ENCODE peak calls at places on chromosomes 3 and 15, in ten cellular contexts. B, O, C, U, J, W, Q, T, E and V are unnamed samples.

GRCh38 chr15:52011711-52012144 is 7.3 kb upstream of the MAPK6 start:
- DNase-seq in B (peak), O (no peak), C (peak), U (no peak), J (no peak), W (peak), Q (peak), T (no peak), E (no peak), V (no peak)

GRCh38 chr15:64515196-64515595 is 54.8 kb downstream of the ZNF609 start:
- DNase-seq in B (no peak), O (no peak), C (no peak), U (no peak), J (no peak), W (no peak), Q (no peak), T (no peak), E (no peak), V (no peak)

GRCh38 chr3:182989566-182989965 is 9.2 kb upstream of the DCUN1D1 start:
- DNase-seq in B (no peak), O (no peak), C (no peak), U (no peak), J (no peak), W (no peak), Q (no peak), T (no peak), E (no peak), V (no peak)

GRCh38 chr3:188568750-188569149 is 414.8 kb downstream of the LPP start:
- DNase-seq in B (no peak), O (no peak), C (no peak), U (no peak), J (no peak), W (peak), Q (no peak), T (no peak), E (no peak), V (no peak)

GRCh38 chr3:195070321-195070720 is 200.6 kb downstream of the XXYLT1 start:
- DNase-seq in B (no peak), O (no peak), C (no peak), U (no peak), J (no peak), W (no peak), Q (no peak), T (no peak), E (peak), V (no peak)

GRCh38 chr3:42497009-42497731 is 5.3 kb upstream of the VIPR1 start:
- DNase-seq in B (no peak), O (no peak), C (no peak), U (peak), J (no peak), W (peak), Q (no peak), T (no peak), E (peak), V (no peak)

GRCh38 chr3:129312671-129313414 is 34.2 kb downstream of the HMCES start:
- DNase-seq in B (no peak), O (no peak), C (no peak), U (no peak), J (no peak), W (no peak), Q (no peak), T (no peak), E (no peak), V (no peak)

GRCh38 chr3:53253707-53254106 is 2.1 kb downstream of the TKT start:
- DNase-seq in B (no peak), O (no peak), C (no peak), U (no peak), J (no peak), W (no peak), Q (no peak), T (no peak), E (no peak), V (no peak)

GRCh38 chr15:70258369-70259029 is 160.8 kb upstream of the TLE3 start:
- DNase-seq in B (no peak), O (peak), C (no peak), U (no peak), J (no peak), W (no peak), Q (no peak), T (no peak), E (no peak), V (no peak)

GRCh38 chr3:194333212-194333980 is 17.7 kb downstream of the CPN2 start:
- DNase-seq in B (no peak), O (peak), C (peak), U (no peak), J (peak), W (peak), Q (no peak), T (no peak), E (no peak), V (no peak)

GRCh38 chr3:12963184-12963868 is 109.9 kb downstream of the IQSEC1 start:
- DNase-seq in B (no peak), O (no peak), C (no peak), U (no peak), J (no peak), W (no peak), Q (no peak), T (no peak), E (no peak), V (no peak)

GRCh38 chr15:29840928-29841327 is 18.7 kb upstream of the TJP1 start:
- DNase-seq in B (no peak), O (no peak), C (no peak), U (no peak), J (no peak), W (no peak), Q (no peak), T (no peak), E (no peak), V (no peak)

GRCh38 chr3:98914210-98915080 is 12.9 kb upstream of the DCBLD2 start:
- DNase-seq in B (no peak), O (no peak), C (no peak), U (no peak), J (no peak), W (no peak), Q (no peak), T (peak), E (peak), V (no peak)

GRCh38 chr3:85589145-85589544 is 630.4 kb downstream of the CADM2 start:
- DNase-seq in B (no peak), O (no peak), C (no peak), U (no peak), J (no peak), W (peak), Q (no peak), T (no peak), E (no peak), V (no peak)

GRCh38 chr15:32687556-32687955 is 30.2 kb upstream of the GREM1 start:
- DNase-seq in B (no peak), O (no peak), C (no peak), U (no peak), J (no peak), W (peak), Q (no peak), T (no peak), E (peak), V (no peak)

GRCh38 chr3:4503050-4503449 is 9.9 kb downstream of the ITPR1 start:
- DNase-seq in B (no peak), O (no peak), C (no peak), U (no peak), J (peak), W (no peak), Q (no peak), T (no peak), E (no peak), V (no peak)

GRCh38 chr3:47370887-47371697 is 9.7 kb upstream of the PTPN23 start:
- DNase-seq in B (no peak), O (peak), C (peak), U (no peak), J (peak), W (peak), Q (no peak), T (no peak), E (no peak), V (no peak)

GRCh38 chr3:354433-354832 is 157.9 kb downstream of the CHL1 start:
- DNase-seq in B (peak), O (no peak), C (peak), U (peak), J (peak), W (peak), Q (peak), T (peak), E (no peak), V (no peak)

GRCh38 chr15:69080203-69080957 is 65.9 kb downstream of the NOX5 start:
- DNase-seq in B (no peak), O (no peak), C (peak), U (no peak), J (no peak), W (peak), Q (no peak), T (no peak), E (no peak), V (no peak)

GRCh38 chr3:168241156-168241555 is 145.4 kb upstream of the GOLIM4 start:
- DNase-seq in B (no peak), O (no peak), C (no peak), U (no peak), J (no peak), W (no peak), Q (no peak), T (no peak), E (no peak), V (no peak)

GRCh38 chr3:165617134-165617533 is 220.1 kb downstream of the BCHE start:
- DNase-seq in B (no peak), O (no peak), C (no peak), U (no peak), J (no peak), W (no peak), Q (no peak), T (no peak), E (no peak), V (no peak)

GRCh38 chr3:190197346-190197763 is 76.7 kb upstream of the P3H2 start:
- DNase-seq in B (no peak), O (no peak), C (no peak), U (no peak), J (no peak), W (no peak), Q (no peak), T (no peak), E (no peak), V (no peak)

GRCh38 chr15:101449471-101450425 is 39.8 kb downstream of the PCSK6 start:
- DNase-seq in B (no peak), O (no peak), C (no peak), U (no peak), J (no peak), W (no peak), Q (no peak), T (no peak), E (peak), V (no peak)

GRCh38 chr15:71469393-71469792 is 341.0 kb upstream of the NR2E3 start:
- DNase-seq in B (no peak), O (no peak), C (no peak), U (peak), J (no peak), W (no peak), Q (no peak), T (no peak), E (no peak), V (no peak)

GRCh38 chr3:101501783-101502182 is 11.2 kb downstream of the SENP7 start:
- DNase-seq in B (no peak), O (no peak), C (no peak), U (no peak), J (no peak), W (no peak), Q (no peak), T (no peak), E (no peak), V (no peak)

GRCh38 chr15:44726568-44727461 is 9.5 kb upstream of the TRIM69 start:
- DNase-seq in B (no peak), O (peak), C (no peak), U (peak), J (peak), W (peak), Q (no peak), T (no peak), E (no peak), V (no peak)

GRCh38 chr3:108223928-108224327 is 1.7 kb upstream of the IFT57 start:
- DNase-seq in B (no peak), O (no peak), C (no peak), U (peak), J (peak), W (peak), Q (no peak), T (no peak), E (no peak), V (no peak)

GRCh38 chr3:16322189-16322588 is 57.2 kb downstream of the OXNAD1 start:
- DNase-seq in B (no peak), O (no peak), C (no peak), U (no peak), J (no peak), W (no peak), Q (no peak), T (no peak), E (no peak), V (peak)